ENCODE peak calls at places on chromosomes 6 and 20, in six cellular contexts. J is right atrium auricular region, T is cardiac fibroblast, V is progenitor cell of endocrine pancreas, U is AG04449, E is Peyer's patch. S is an unnamed sample.

GRCh38 chr6:158039178-158039557 is 57.5 kb downstream of the SYNJ2 start:
- DNase-seq in E (no peak), V (no peak), J (no peak), T (no peak), U (no peak), S (no peak)

GRCh38 chr6:15504581-15505350 is 158.1 kb downstream of the DTNBP1 start:
- DNase-seq in T (peak), U (peak), J (peak), E (peak), V (no peak), S (peak)

GRCh38 chr6:21357262-21357661 is 236.3 kb upstream of the SOX4 start:
- DNase-seq in T (no peak), U (no peak), V (no peak), E (no peak), J (no peak), S (no peak)

GRCh38 chr6:53005667-53006250 is 10.7 kb upstream of the GSTA4 start:
- DNase-seq in E (no peak), J (no peak), T (no peak), U (no peak), V (no peak), S (no peak)

GRCh38 chr6:139855741-139856206 is 481.3 kb upstream of the CITED2 start:
- DNase-seq in V (no peak), J (no peak), U (peak), E (no peak), T (peak), S (peak)

GRCh38 chr6:35213161-35213823 is 464 bp upstream of the SCUBE3 start:
- DNase-seq in E (no peak), T (no peak), V (peak), U (no peak), J (no peak), S (no peak)

GRCh38 chr20:16816192-16816591 is 68.0 kb downstream of the OTOR start:
- DNase-seq in V (no peak), T (no peak), E (no peak), U (no peak), J (no peak), S (no peak)

GRCh38 chr6:137927777-137928218 is 60.7 kb downstream of the TNFAIP3 start:
- DNase-seq in J (no peak), V (no peak), E (peak), U (no peak), T (peak), S (no peak)

GRCh38 chr6:37171141-37171969 is 1.4 kb downstream of the PIM1 start:
- DNase-seq in J (peak), E (peak), V (peak), U (no peak), T (no peak), S (peak)

GRCh38 chr20:8216375-8217200 is 84.5 kb downstream of the PLCB1 start:
- DNase-seq in J (no peak), U (no peak), T (no peak), V (no peak), E (no peak), S (no peak)

GRCh38 chr20:6623989-6624388 is 143.5 kb upstream of the BMP2 start:
- DNase-seq in V (no peak), T (no peak), U (no peak), E (no peak), J (no peak), S (no peak)

GRCh38 chr6:128246472-128246871 is 273.9 kb downstream of the PTPRK start:
- DNase-seq in V (no peak), U (no peak), T (no peak), J (no peak), E (no peak), S (no peak)

GRCh38 chr6:166097914-166098522 is 69.6 kb downstream of the TBXT start:
- DNase-seq in E (peak), T (peak), U (peak), J (peak), V (peak), S (no peak)

GRCh38 chr6:100573169-100573568 is 108.4 kb upstream of the SIM1 start:
- DNase-seq in J (no peak), T (peak), E (no peak), U (no peak), V (no peak), S (peak)

GRCh38 chr6:116426551-116426950 is 34.6 kb upstream of the CALHM6 start:
- DNase-seq in T (no peak), U (no peak), E (no peak), V (no peak), J (no peak), S (no peak)

GRCh38 chr20:33914871-33915270 is 78.8 kb upstream of the RALY start:
- DNase-seq in E (no peak), T (peak), U (no peak), J (no peak), V (no peak), S (peak)

GRCh38 chr20:51345601-51346101 is 196.9 kb downstream of the NFATC2 start:
- DNase-seq in J (peak), E (no peak), U (no peak), T (peak), V (no peak), S (peak)

GRCh38 chr6:56552212-56553130 is 90.2 kb downstream of the DST start:
- DNase-seq in U (peak), E (no peak), T (peak), J (no peak), V (no peak), S (peak)

GRCh38 chr6:166008441-166009369 is 158.9 kb downstream of the TBXT start:
- DNase-seq in U (no peak), T (peak), V (peak), E (no peak), J (no peak), S (no peak)

GRCh38 chr6:147855823-147856222 is 347.3 kb downstream of the SAMD5 start:
- DNase-seq in E (no peak), V (no peak), J (no peak), U (no peak), T (no peak), S (no peak)

GRCh38 chr6:96089173-96089572 is 73.4 kb downstream of the FUT9 start:
- DNase-seq in U (no peak), T (no peak), J (no peak), V (peak), E (no peak), S (no peak)

GRCh38 chr6:54198134-54198533 is 86.9 kb downstream of the MLIP start:
- DNase-seq in T (peak), J (no peak), V (no peak), E (no peak), U (no peak), S (no peak)

GRCh38 chr6:121437861-121438651 is 2.6 kb downstream of the GJA1 start:
- DNase-seq in V (no peak), J (no peak), U (no peak), E (no peak), T (peak), S (peak)

GRCh38 chr20:2804921-2805681 is 4.7 kb upstream of the CPXM1 start:
- DNase-seq in E (no peak), V (no peak), U (no peak), J (no peak), T (no peak), S (no peak)

GRCh38 chr6:24910331-24910849 is 25.4 kb downstream of the RIPOR2 start:
- DNase-seq in J (no peak), E (peak), U (no peak), T (peak), V (no peak), S (no peak)

GRCh38 chr6:143098054-143098673 is 37.5 kb downstream of the AIG1 start:
- DNase-seq in V (no peak), E (no peak), T (no peak), J (no peak), U (no peak), S (no peak)

GRCh38 chr6:90249458-90249857 is 47.2 kb downstream of the BACH2 start:
- DNase-seq in U (no peak), V (no peak), J (no peak), T (no peak), E (no peak), S (no peak)

GRCh38 chr6:17156112-17156921 is 54.5 kb downstream of the STMND1 start:
- DNase-seq in T (peak), E (peak), U (peak), J (peak), V (peak), S (peak)

GRCh38 chr20:34862724-34863123 is 9.9 kb downstream of the GGT7 start:
- DNase-seq in J (no peak), T (no peak), V (no peak), U (no peak), E (no peak), S (no peak)

GRCh38 chr6:6734463-6735455 is 146.2 kb downstream of the LY86 start:
- DNase-seq in E (no peak), U (no peak), J (no peak), V (no peak), T (peak), S (no peak)

GRCh38 chr20:17504898-17505663 is 26.1 kb downstream of the BFSP1 start:
- DNase-seq in J (peak), U (no peak), V (no peak), E (peak), T (peak), S (peak)

GRCh38 chr6:107668826-107669474 is 155.2 kb downstream of the SCML4 start:
- DNase-seq in T (no peak), J (no peak), E (peak), U (no peak), V (no peak), S (no peak)

GRCh38 chr6:44788387-44788981 is 401.0 kb downstream of the CDC5L start:
- DNase-seq in J (no peak), U (no peak), V (no peak), E (no peak), T (no peak), S (peak)

GRCh38 chr6:109048176-109048575 is 46.5 kb downstream of the SESN1 start:
- DNase-seq in U (no peak), T (no peak), E (no peak), J (no peak), V (no peak), S (no peak)

GRCh38 chr6:157376706-157377230 is 4.2 kb upstream of the ZDHHC14 start:
- DNase-seq in J (no peak), T (no peak), U (no peak), V (no peak), E (no peak), S (peak)

GRCh38 chr6:139525415-139525814 is 151.0 kb upstream of the CITED2 start:
- DNase-seq in J (no peak), E (no peak), V (no peak), T (peak), U (no peak), S (no peak)

GRCh38 chr6:3329491-3330051 is 70.8 kb downstream of the PSMG4 start:
- DNase-seq in U (no peak), T (no peak), E (no peak), J (no peak), V (no peak), S (no peak)

GRCh38 chr6:3331948-3332347 is 73.2 kb downstream of the PSMG4 start:
- DNase-seq in J (no peak), U (no peak), V (no peak), T (no peak), E (no peak), S (no peak)

GRCh38 chr6:3331498-3331897 is 72.8 kb downstream of the PSMG4 start:
- DNase-seq in U (no peak), E (no peak), T (no peak), J (no peak), V (no peak), S (no peak)

GRCh38 chr6:3328796-3329195 is 70.0 kb downstream of the PSMG4 start:
- DNase-seq in T (no peak), J (no peak), V (no peak), E (no peak), U (no peak), S (no peak)

DNA sequence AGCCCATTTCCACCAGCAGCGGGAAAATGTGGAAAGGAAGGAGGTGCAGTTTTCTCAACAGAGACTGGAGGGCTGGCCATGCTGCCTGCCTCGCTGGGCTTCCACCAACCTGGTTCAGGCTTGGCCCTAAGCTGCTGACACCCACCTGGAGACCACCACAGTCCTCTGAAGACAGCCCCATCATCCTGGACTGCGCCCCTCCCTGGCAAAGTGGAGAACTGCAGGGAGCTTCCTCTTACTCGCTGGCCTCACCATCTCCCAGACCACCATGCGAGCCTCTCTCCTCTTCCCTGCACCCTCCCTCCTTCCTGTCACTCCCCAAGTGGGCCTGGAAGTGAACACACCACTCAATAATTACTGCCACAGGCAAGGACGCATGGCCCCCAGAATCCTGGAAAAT is 71.5 kb downstream of the PSMG4 start:
- DNase-seq in U (no peak), E (no peak), V (no peak), J (no peak), T (no peak), S (no peak)
- TF ChIP-seq CTCF in U (no peak), E (no peak), V (no peak), J (no peak), T (peak), S (peak)

GRCh38 chr20:53162251-53162835 is 190.2 kb downstream of the TSHZ2 start:
- DNase-seq in E (peak), J (peak), V (no peak), T (peak), U (no peak), S (peak)
- TF ChIP-seq CTCF in E (no peak), J (no peak), V (peak), T (no peak), U (no peak), S (no peak)

GRCh38 chr20:58026361-58026760 is 202.1 kb downstream of the ANKRD60 start:
- DNase-seq in J (no peak), T (no peak), E (no peak), V (no peak), U (no peak), S (no peak)

GRCh38 chr20:58024241-58024721 is 204.2 kb downstream of the ANKRD60 start:
- DNase-seq in J (peak), T (no peak), E (no peak), U (no peak), V (no peak), S (no peak)

GRCh38 chr20:58023781-58024180 is 204.7 kb downstream of the ANKRD60 start:
- DNase-seq in T (no peak), U (no peak), J (peak), E (no peak), V (no peak), S (no peak)

GRCh38 chr20:58025233-58025632 is 203.2 kb downstream of the ANKRD60 start:
- DNase-seq in T (no peak), V (no peak), U (no peak), J (no peak), E (no peak), S (no peak)

GRCh38 chr20:58028123-58028522 is 200.3 kb downstream of the ANKRD60 start:
- DNase-seq in T (no peak), E (no peak), V (no peak), U (no peak), J (no peak), S (no peak)
- TF ChIP-seq CTCF in T (no peak), E (no peak), V (peak), U (no peak), J (peak), S (peak)

DNA sequence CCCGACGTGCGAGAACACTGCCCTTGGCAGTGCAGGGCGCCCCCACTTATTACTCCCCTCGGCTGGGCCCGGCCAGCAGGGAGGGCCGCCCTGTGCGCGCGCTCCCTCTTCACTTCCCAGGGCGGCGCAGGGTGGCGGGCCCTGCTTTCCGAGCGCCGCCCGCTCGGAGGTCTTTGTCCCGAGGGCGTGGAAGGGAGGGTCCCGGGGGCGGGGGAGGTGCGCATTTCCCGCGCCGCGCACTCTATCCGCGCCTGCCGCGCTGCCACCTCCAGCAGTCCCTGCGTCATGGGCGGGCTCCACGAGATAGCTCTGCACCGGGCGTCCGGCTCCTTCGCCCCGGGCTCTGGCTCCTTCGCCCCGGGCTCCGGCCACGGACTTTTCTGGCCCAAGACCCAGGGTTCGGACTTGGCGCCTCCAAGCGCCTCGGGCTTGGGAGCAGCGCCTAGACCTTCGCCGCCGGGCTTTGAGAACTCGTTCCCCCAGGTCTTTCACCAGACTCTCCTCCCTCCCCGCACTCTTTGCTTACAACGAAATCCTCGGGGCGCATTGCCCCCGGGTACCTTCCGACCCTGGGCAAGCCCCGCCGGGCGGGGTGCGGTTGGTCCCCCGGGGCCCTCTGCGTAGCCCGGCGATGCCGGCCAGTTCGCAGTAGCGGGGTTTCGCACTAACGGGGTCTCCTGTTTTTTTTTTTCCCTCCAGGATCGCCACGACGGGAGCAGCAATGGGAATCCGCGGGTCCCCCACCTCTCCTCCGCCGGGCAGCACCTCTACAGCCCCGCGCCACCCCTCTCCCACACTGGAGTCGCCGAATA is 1.6 kb downstream of the TFAP2C start:
- DNase-seq in J (no peak), U (no peak), T (no peak), V (no peak), E (no peak), S (peak)
- TF ChIP-seq CTCF in J (no peak), U (no peak), T (no peak), V (peak), E (no peak), S (peak)

GRCh38 chr6:84033523-84034451 is at the start of gene MRAP2:
- DNase-seq in V (peak), E (peak), T (peak), J (no peak), U (no peak), S (no peak)
- TF ChIP-seq CTCF in V (no peak), E (no peak), T (no peak), J (no peak), U (no peak), S (no peak)

DNA sequence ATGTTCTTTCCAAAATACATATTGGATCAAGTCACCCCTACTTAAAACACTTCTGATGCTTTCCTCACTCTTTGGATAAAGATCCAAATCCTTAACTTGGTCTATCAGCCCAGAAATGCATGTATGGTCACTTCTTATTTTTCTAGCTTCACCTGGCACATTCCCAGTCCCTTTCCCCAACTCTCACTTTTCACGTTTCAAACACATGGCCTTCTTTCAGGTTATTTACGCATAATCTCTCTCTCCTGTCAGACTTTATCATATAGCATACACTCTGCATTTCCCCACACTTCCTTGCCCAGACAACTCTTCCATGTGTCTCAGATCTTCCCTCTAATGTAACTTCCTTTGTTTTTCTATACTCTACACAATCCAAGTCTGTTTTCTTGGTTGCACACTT is 12.8 kb downstream of the PHIP start:
- DNase-seq in T (peak), U (no peak), J (no peak), V (no peak), E (no peak), S (no peak)
- TF ChIP-seq CTCF in T (no peak), U (no peak), J (no peak), V (no peak), E (no peak), S (no peak)

DNA sequence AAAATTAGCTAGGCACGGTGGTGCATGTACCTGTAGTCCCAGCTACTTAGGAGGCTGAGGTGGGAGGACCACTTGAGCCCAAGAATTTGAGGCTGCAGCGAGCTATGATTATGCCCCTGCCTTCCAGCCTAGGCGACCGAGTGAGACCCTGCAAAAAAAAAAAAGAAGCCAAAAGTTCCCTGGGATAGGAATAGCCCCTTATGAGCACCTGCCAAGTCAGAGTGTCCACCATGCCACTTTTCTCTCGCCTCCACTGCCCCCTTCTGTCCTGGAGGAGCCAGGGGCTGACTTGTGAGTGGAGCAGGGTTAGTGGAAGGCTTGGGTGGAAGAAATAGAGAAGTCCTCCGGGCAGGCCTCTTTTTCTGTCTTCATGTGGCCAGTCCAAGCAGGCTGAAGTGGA is 12.1 kb upstream of the DDX27 start:
- DNase-seq in J (no peak), U (no peak), E (no peak), T (no peak), V (no peak), S (no peak)
- TF ChIP-seq CTCF in J (no peak), U (no peak), E (no peak), T (no peak), V (no peak), S (peak)

S was measured in HFFc6.